ENCODE peak calls at places on chromosomes 3 and 15, in seven cellular contexts. Y is fibroblast of lung, J is OCI-LY7, A is mesenchymal stem cell, G is mammary epithelial cell, V is HCT116, X is SK-N-SH. L is an unnamed sample.

GRCh38 chr15:60611592-60612346 is 132.8 kb upstream of the ICE2 start:
- DNase-seq in Y (no peak), J (no peak), A (no peak), G (no peak), V (no peak), X (no peak), L (no peak)

GRCh38 chr3:57805674-57806073 is 49.6 kb downstream of the SLMAP start:
- DNase-seq in Y (peak), J (no peak), A (peak), G (peak), V (peak), X (no peak), L (peak)

GRCh38 chr15:101153801-101154656 is 97.8 kb downstream of the CHSY1 start:
- DNase-seq in Y (no peak), J (no peak), A (no peak), G (no peak), V (no peak), X (no peak), L (no peak)

GRCh38 chr15:71708741-71709140 is 101.6 kb upstream of the NR2E3 start:
- DNase-seq in Y (no peak), J (no peak), A (no peak), G (no peak), V (no peak), X (no peak), L (no peak)

GRCh38 chr3:49378249-49378899 is 20.2 kb upstream of the GPX1 start:
- DNase-seq in Y (peak), J (no peak), A (peak), G (peak), V (no peak), X (no peak), L (peak)

GRCh38 chr15:81101894-81102815 is 31.9 kb upstream of the CFAP161 start:
- DNase-seq in Y (no peak), J (no peak), A (no peak), G (no peak), V (no peak), X (no peak), L (no peak)

GRCh38 chr3:63582943-63583500 is 69.5 kb upstream of the SNTN start:
- DNase-seq in Y (no peak), J (no peak), A (no peak), G (no peak), V (no peak), X (no peak), L (peak)

GRCh38 chr3:97763586-97764148 is 891 bp upstream of the ARL6 start:
- DNase-seq in Y (no peak), J (no peak), A (no peak), G (no peak), V (no peak), X (peak), L (no peak)

GRCh38 chr3:45120615-45121158 is 25.5 kb downstream of the CDCP1 start:
- DNase-seq in Y (no peak), J (no peak), A (no peak), G (no peak), V (no peak), X (no peak), L (no peak)

GRCh38 chr3:125137432-125138033 is 75.0 kb downstream of the SLC12A8 start:
- DNase-seq in Y (peak), J (no peak), A (peak), G (peak), V (no peak), X (no peak), L (peak)

GRCh38 chr3:45441570-45442313 is 53.4 kb downstream of the LARS2 start:
- DNase-seq in Y (no peak), J (no peak), A (no peak), G (no peak), V (no peak), X (no peak), L (no peak)

GRCh38 chr3:155744091-155744625 is 713 bp downstream of the PLCH1 start:
- DNase-seq in Y (no peak), J (peak), A (peak), G (peak), V (peak), X (peak), L (peak)

GRCh38 chr3:186277268-186277909 is 84.6 kb downstream of the DGKG start:
- DNase-seq in Y (peak), J (no peak), A (peak), G (peak), V (peak), X (no peak), L (peak)

GRCh38 chr15:77675806-77676415 is 43.2 kb upstream of the LINGO1 start:
- DNase-seq in Y (no peak), J (no peak), A (no peak), G (no peak), V (no peak), X (no peak), L (no peak)

GRCh38 chr3:189710620-189711388 is 79.6 kb downstream of the TP63 start:
- DNase-seq in Y (peak), J (no peak), A (peak), G (peak), V (no peak), X (no peak), L (peak)

GRCh38 chr15:90836296-90836871 is 32.0 kb upstream of the FURIN start:
- DNase-seq in Y (peak), J (no peak), A (peak), G (no peak), V (no peak), X (no peak), L (peak)

GRCh38 chr3:123700791-123701712 is 116.2 kb upstream of the HACD2 start:
- DNase-seq in Y (peak), J (no peak), A (peak), G (no peak), V (no peak), X (no peak), L (no peak)

GRCh38 chr3:138842483-138843188 is 7.9 kb upstream of the PIK3CB start:
- DNase-seq in Y (no peak), J (peak), A (no peak), G (no peak), V (no peak), X (no peak), L (peak)

GRCh38 chr15:39969002-39969394 is 35.1 kb downstream of the EIF2AK4 start:
- DNase-seq in Y (no peak), J (no peak), A (no peak), G (no peak), V (no peak), X (no peak), L (no peak)

GRCh38 chr15:48643776-48644497 is 1.6 kb downstream of the FBN1 start:
- DNase-seq in Y (peak), J (no peak), A (peak), G (peak), V (no peak), X (no peak), L (no peak)

GRCh38 chr3:184711366-184712247 is at the start of gene MAGEF1:
- DNase-seq in Y (peak), J (peak), A (peak), G (peak), V (peak), X (peak), L (peak)

GRCh38 chr3:59442056-59442455 is 392.2 kb upstream of the CFAP20DC start:
- DNase-seq in Y (no peak), J (no peak), A (peak), G (no peak), V (no peak), X (no peak), L (no peak)

GRCh38 chr3:42192334-42193200 is 73.4 kb downstream of the CCK start:
- DNase-seq in Y (no peak), J (peak), A (peak), G (no peak), V (no peak), X (no peak), L (no peak)

GRCh38 chr15:29129221-29129620 is 140.4 kb downstream of the NSMCE3 start:
- DNase-seq in Y (no peak), J (no peak), A (no peak), G (no peak), V (no peak), X (no peak), L (no peak)

GRCh38 chr3:130783629-130784028 is 37.0 kb upstream of the PIK3R4 start:
- DNase-seq in Y (no peak), J (no peak), A (no peak), G (peak), V (no peak), X (no peak), L (no peak)

GRCh38 chr3:141243295-141243707 is 11.7 kb downstream of the PXYLP1 start:
- DNase-seq in Y (no peak), J (no peak), A (peak), G (no peak), V (no peak), X (no peak), L (peak)

GRCh38 chr3:94292151-94292550 is 229.3 kb downstream of the NSUN3 start:
- DNase-seq in Y (no peak), J (no peak), A (no peak), G (no peak), V (no peak), X (no peak), L (no peak)

GRCh38 chr3:172915911-172916514 is 165.5 kb downstream of the ECT2 start:
- DNase-seq in Y (no peak), J (no peak), A (no peak), G (no peak), V (no peak), X (no peak), L (no peak)

GRCh38 chr3:187966636-187967035 is 187.3 kb upstream of the LPP start:
- DNase-seq in Y (no peak), J (peak), A (no peak), G (no peak), V (no peak), X (no peak), L (no peak)

GRCh38 chr15:67064607-67065530 is 533 bp upstream of the SMAD3 start:
- DNase-seq in Y (no peak), J (no peak), A (peak), G (no peak), V (no peak), X (no peak), L (no peak)

GRCh38 chr15:77838061-77838460 is 205.3 kb upstream of the LINGO1 start:
- DNase-seq in Y (no peak), J (no peak), A (no peak), G (no peak), V (no peak), X (no peak), L (no peak)

GRCh38 chr15:98548172-98548971 is 100.0 kb upstream of the IGF1R start:
- DNase-seq in Y (peak), J (no peak), A (peak), G (peak), V (no peak), X (peak), L (peak)

GRCh38 chr15:70318594-70318993 is 220.9 kb upstream of the TLE3 start:
- DNase-seq in Y (no peak), J (no peak), A (no peak), G (no peak), V (no peak), X (no peak), L (no peak)

GRCh38 chr3:123365450-123366143 is 83.3 kb downstream of the ADCY5 start:
- DNase-seq in Y (no peak), J (no peak), A (peak), G (peak), V (peak), X (peak), L (peak)

GRCh38 chr15:51046799-51047449 is 47.8 kb downstream of the TNFAIP8L3 start:
- DNase-seq in Y (peak), J (no peak), A (peak), G (no peak), V (no peak), X (no peak), L (no peak)

GRCh38 chr3:57756528-57757401 is 656 bp downstream of the SLMAP start:
- DNase-seq in Y (peak), J (peak), A (peak), G (peak), V (no peak), X (peak), L (peak)

GRCh38 chr3:123634149-123635051 is 49.5 kb upstream of the HACD2 start:
- DNase-seq in Y (no peak), J (no peak), A (no peak), G (no peak), V (no peak), X (no peak), L (no peak)

GRCh38 chr3:35932995-35933394 is 293.7 kb downstream of the ARPP21 start:
- DNase-seq in Y (peak), J (no peak), A (peak), G (peak), V (peak), X (no peak), L (peak)

GRCh38 chr3:35931867-35932266 is 292.5 kb downstream of the ARPP21 start:
- DNase-seq in Y (no peak), J (no peak), A (no peak), G (no peak), V (no peak), X (no peak), L (no peak)

GRCh38 chr3:35927441-35927840 is 288.1 kb downstream of the ARPP21 start:
- DNase-seq in Y (no peak), J (no peak), A (no peak), G (no peak), V (no peak), X (no peak), L (no peak)

GRCh38 chr3:35929158-35929557 is 289.8 kb downstream of the ARPP21 start:
- DNase-seq in Y (no peak), J (no peak), A (no peak), G (no peak), V (no peak), X (no peak), L (no peak)
- H3K4me2 ChIP-seq in Y (no peak), J (no peak), A (no peak), G (no peak), V (no peak), X (no peak), L (no peak)

GRCh38 chr3:104519968-104520655 is 846.6 kb upstream of the ALCAM start:
- DNase-seq in Y (no peak), J (no peak), A (no peak), G (no peak), V (no peak), X (no peak), L (no peak)

GRCh38 chr3:104519068-104519467 is 847.6 kb upstream of the ALCAM start:
- DNase-seq in Y (no peak), J (no peak), A (no peak), G (no peak), V (no peak), X (no peak), L (no peak)

GRCh38 chr3:104519468-104519867 is 847.2 kb upstream of the ALCAM start:
- DNase-seq in Y (no peak), J (no peak), A (no peak), G (no peak), V (no peak), X (no peak), L (no peak)

GRCh38 chr3:104523136-104523535 is 843.6 kb upstream of the ALCAM start:
- DNase-seq in Y (no peak), J (peak), A (no peak), G (no peak), V (no peak), X (no peak), L (no peak)

GRCh38 chr3:104521606-104522336 is 844.9 kb upstream of the ALCAM start:
- DNase-seq in Y (no peak), J (peak), A (peak), G (peak), V (no peak), X (no peak), L (no peak)
- H3K4me2 ChIP-seq in Y (no peak), J (peak), A (no peak), G (no peak), V (no peak), X (no peak), L (peak)

GRCh38 chr15:74319138-74319460 is 48.3 kb downstream of the CYP11A1 start:
- DNase-seq in Y (no peak), J (no peak), A (no peak), G (no peak), V (no peak), X (no peak), L (no peak)

GRCh38 chr15:74320358-74321247 is 46.8 kb downstream of the CYP11A1 start:
- DNase-seq in Y (peak), J (peak), A (peak), G (peak), V (peak), X (peak), L (peak)

GRCh38 chr15:74317820-74318375 is 49.5 kb downstream of the CYP11A1 start:
- DNase-seq in Y (peak), J (no peak), A (peak), G (no peak), V (no peak), X (peak), L (peak)

GRCh38 chr15:74318376-74319137 is 48.9 kb downstream of the CYP11A1 start:
- DNase-seq in Y (no peak), J (no peak), A (peak), G (no peak), V (no peak), X (no peak), L (no peak)

GRCh38 chr15:74319596-74320357 is 47.7 kb downstream of the CYP11A1 start:
- DNase-seq in Y (no peak), J (no peak), A (no peak), G (no peak), V (no peak), X (peak), L (peak)
- H3K4me2 ChIP-seq in Y (no peak), J (no peak), A (no peak), G (no peak), V (no peak), X (no peak), L (no peak)

DNA sequence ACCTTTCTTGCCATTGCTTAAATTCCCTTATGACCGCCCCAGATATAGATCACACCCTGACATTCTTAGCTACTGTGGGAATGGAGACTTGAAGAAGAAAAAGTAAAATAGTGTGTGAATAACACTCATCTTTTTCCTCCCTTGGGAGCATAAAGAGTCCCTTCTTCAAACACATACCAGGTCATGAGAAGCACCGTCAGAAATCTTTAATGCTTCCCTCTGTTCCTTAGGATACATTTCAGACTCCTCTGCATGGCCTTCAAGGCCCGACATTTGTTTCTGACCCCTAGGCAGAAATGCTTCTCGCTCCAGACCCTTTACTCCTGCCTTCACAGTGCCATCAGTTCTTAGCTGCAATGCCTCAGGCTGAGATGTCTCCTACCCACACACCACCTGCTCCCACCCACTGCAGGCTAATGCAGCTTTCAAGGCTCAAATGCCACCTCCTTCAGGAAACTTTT is 143.8 kb upstream of the IL12A start:
- DNase-seq in Y (no peak), J (no peak), A (peak), G (no peak), V (no peak), X (no peak), L (peak)
- H3K4me2 ChIP-seq in Y (no peak), J (no peak), A (no peak), G (peak), V (no peak), X (peak), L (peak)

GRCh38 chr3:24323272-24323671 is 171.4 kb downstream of the THRB start:
- DNase-seq in Y (no peak), J (no peak), A (no peak), G (peak), V (no peak), X (no peak), L (peak)
- H3K4me2 ChIP-seq in Y (no peak), J (no peak), A (no peak), G (no peak), V (no peak), X (no peak), L (no peak)

L was measured in trophoblast cell.